ENCODE peak calls at places on chromosome 10, in six cellular contexts. H is K562, P is A549, Z is endothelial cell of umbilical vein, N is GM12878, V is HepG2. D is an unnamed sample.

GRCh38 chr10:64080071-64080470 is 558.9 kb downstream of the REEP3 start:
- DNase-seq in H (no peak), P (no peak), Z (no peak), N (no peak), V (no peak), D (no peak)

GRCh38 chr10:54914049-54914448 is 113.0 kb upstream of the PCDH15 start:
- DNase-seq in H (no peak), P (no peak), Z (peak; percentile 54), N (no peak), V (no peak), D (no peak)

GRCh38 chr10:73253226-73253557 is 748 bp upstream of the MRPS16 start:
- DNase-seq in H (peak; percentile 71), P (peak; percentile 45), Z (no peak), N (no peak), V (peak; percentile 30), D (peak; percentile 49)

GRCh38 chr10:100873081-100873824 is 39.5 kb upstream of the SLF2 start:
- DNase-seq in H (no peak), P (no peak), Z (no peak), N (no peak), V (no peak), D (no peak)

GRCh38 chr10:78515037-78515872 is 481.6 kb downstream of the RPS24 start:
- DNase-seq in H (no peak), P (no peak), Z (no peak), N (no peak), V (no peak), D (no peak)

GRCh38 chr10:118568327-118568848 is 27.1 kb downstream of the PRLHR start:
- DNase-seq in H (peak; percentile 47), P (peak; percentile 58), Z (peak; percentile 61), N (peak; percentile 17), V (peak; percentile 59), D (peak; percentile 63)

GRCh38 chr10:131946321-131946751 is 35.4 kb downstream of the BNIP3 start:
- DNase-seq in H (no peak), P (peak; percentile 39), Z (peak; percentile 89), N (no peak), V (no peak), D (no peak)

GRCh38 chr10:86178401-86179142 is 188.0 kb downstream of the GRID1 start:
- DNase-seq in H (peak; percentile 37), P (peak; percentile 58), Z (no peak), N (no peak), V (peak; percentile 24), D (peak; percentile 58)

GRCh38 chr10:1157615-1157933 is 101.4 kb downstream of the WDR37 start:
- DNase-seq in H (no peak), P (no peak), Z (no peak), N (no peak), V (no peak), D (no peak)

GRCh38 chr10:11088709-11089108 is 71.0 kb downstream of the CELF2 start:
- DNase-seq in H (no peak), P (no peak), Z (no peak), N (no peak), V (no peak), D (no peak)

GRCh38 chr10:69057951-69058297 is 30.0 kb upstream of the SRGN start:
- DNase-seq in H (no peak), P (no peak), Z (no peak), N (no peak), V (no peak), D (no peak)

GRCh38 chr10:86651631-86652331 is 2.6 kb upstream of the OPN4 start:
- DNase-seq in H (no peak), P (no peak), Z (no peak), N (no peak), V (no peak), D (no peak)

GRCh38 chr10:6912424-6912823 is 332.3 kb upstream of the PRKCQ start:
- DNase-seq in H (no peak), P (no peak), Z (peak; percentile 12), N (no peak), V (no peak), D (peak; percentile 44)

GRCh38 chr10:131453772-131454634 is 142.5 kb upstream of the TCERG1L start:
- DNase-seq in H (peak; percentile 65), P (no peak), Z (no peak), N (no peak), V (peak; percentile 12), D (peak; percentile 66)

GRCh38 chr10:78296794-78297193 is 263.1 kb downstream of the RPS24 start:
- DNase-seq in H (no peak), P (no peak), Z (no peak), N (no peak), V (no peak), D (no peak)

GRCh38 chr10:28266449-28267224 is 36.2 kb downstream of the MPP7 start:
- DNase-seq in H (no peak), P (no peak), Z (no peak), N (no peak), V (no peak), D (no peak)

GRCh38 chr10:53744746-53745145 is 972.2 kb upstream of the MBL2 start:
- DNase-seq in H (no peak), P (no peak), Z (no peak), N (no peak), V (no peak), D (no peak)

GRCh38 chr10:23439452-23439919 is 611 bp downstream of the OTUD1 start:
- DNase-seq in H (peak; percentile 38), P (peak; percentile 17), Z (no peak), N (no peak), V (no peak), D (peak; percentile 30)

GRCh38 chr10:60410970-60411369 is 21.3 kb upstream of the ANK3 start:
- DNase-seq in H (no peak), P (no peak), Z (no peak), N (no peak), V (no peak), D (no peak)

GRCh38 chr10:35387768-35388167 is 51.5 kb downstream of the CCNY start:
- DNase-seq in H (no peak), P (no peak), Z (peak; percentile 67), N (peak; percentile 50), V (no peak), D (no peak)

GRCh38 chr10:80407836-80408197 is 534 bp upstream of the PRXL2A start:
- DNase-seq in H (no peak), P (peak; percentile 74), Z (peak; percentile 79), N (no peak), V (peak; percentile 63), D (no peak)

GRCh38 chr10:80453715-80454525 is at the start of gene TSPAN14:
- DNase-seq in H (peak; percentile 97), P (peak; percentile 72), Z (peak; percentile 83), N (no peak), V (peak; percentile 53), D (peak; percentile 84)

DNA sequence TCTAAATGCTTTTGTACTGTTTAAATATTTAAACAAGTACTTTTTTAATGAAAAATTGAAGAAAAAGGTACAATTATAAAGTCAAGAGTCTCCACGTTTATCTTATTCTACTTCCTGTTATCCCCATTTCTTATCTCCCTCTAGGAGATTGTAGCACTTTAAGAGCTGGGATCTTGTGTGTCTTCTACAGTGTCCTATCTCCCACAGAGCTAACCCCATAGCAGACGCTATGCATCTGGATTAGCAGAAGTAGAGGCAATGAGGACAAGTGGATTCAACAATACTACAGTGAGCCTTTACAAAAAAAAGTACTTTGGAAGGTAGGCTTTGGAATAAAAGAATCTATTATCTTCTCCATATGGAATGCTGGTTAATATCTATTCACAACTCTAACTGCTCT is 42.8 kb downstream of the IDE start:
- DNase-seq in H (peak; percentile 24), P (no peak), Z (no peak), N (no peak), V (no peak), D (no peak)
- TF ChIP-seq MAX in H (no peak), P (no peak), Z (no peak), N (no peak), V (no peak), D (no peak)

DNA sequence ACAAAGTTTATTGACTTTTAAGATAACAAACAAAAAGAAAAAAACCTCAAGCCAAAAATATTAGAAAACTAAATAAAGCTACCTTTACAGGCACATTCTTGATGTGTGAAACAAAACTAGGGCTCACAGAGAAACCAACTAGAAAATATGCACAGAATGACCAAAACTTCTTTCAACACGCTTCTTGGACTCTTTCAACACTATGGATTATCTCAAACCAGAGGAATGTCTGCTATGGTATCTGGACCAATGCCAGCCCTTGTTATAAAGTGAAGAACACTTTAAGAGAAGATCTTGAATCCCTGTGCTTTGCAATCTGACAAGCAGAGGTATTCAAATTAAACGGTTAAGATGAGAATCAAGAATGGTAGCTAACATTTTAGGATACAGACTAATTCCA is 76.6 kb downstream of the DNAJC1 start:
- DNase-seq in H (peak; percentile 42), P (peak; percentile 29), Z (peak; percentile 71), N (no peak), V (peak; percentile 84), D (no peak)
- TF ChIP-seq MYC in H (no peak), P (no peak), Z (no peak), N (no peak), V (no peak), D (no peak)

GRCh38 chr10:15516284-15516956 is 145.3 kb upstream of the FAM171A1 start:
- DNase-seq in H (no peak), P (no peak), Z (no peak), N (no peak), V (no peak), D (no peak)

GRCh38 chr10:15515207-15515606 is 144.1 kb upstream of the FAM171A1 start:
- DNase-seq in H (no peak), P (no peak), Z (no peak), N (no peak), V (no peak), D (no peak)

GRCh38 chr10:15521507-15521906 is 150.4 kb upstream of the FAM171A1 start:
- DNase-seq in H (no peak), P (no peak), Z (no peak), N (no peak), V (no peak), D (no peak)

GRCh38 chr10:15518256-15518655 is 147.2 kb upstream of the FAM171A1 start:
- DNase-seq in H (no peak), P (no peak), Z (no peak), N (no peak), V (no peak), D (no peak)
- TF ChIP-seq MAX in H (no peak), P (no peak), Z (no peak), N (no peak), V (no peak), D (no peak)

DNA sequence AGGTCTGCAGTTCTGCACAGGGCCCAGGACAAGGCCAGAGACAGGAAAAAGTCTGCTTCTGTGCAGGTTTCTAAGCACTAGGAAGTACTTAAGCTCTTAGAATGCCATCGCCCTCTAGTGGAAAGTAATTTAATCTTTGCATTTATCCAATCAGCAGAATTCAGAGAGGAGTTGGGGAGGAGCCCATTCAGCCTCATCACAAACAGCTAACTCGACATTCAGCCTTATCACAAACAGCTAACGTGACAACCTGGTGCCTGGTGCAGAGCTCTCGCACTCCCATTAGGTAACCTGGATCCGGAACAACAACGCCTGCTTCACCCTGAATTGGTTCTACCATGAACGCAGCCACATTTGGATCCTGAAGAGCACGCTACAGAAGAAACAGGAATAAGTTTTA is 15.2 kb downstream of the OAT start:
- DNase-seq in H (peak; percentile 50), P (peak; percentile 67), Z (peak; percentile 85), N (peak; percentile 45), V (peak; percentile 78), D (peak; percentile 90)
- TF ChIP-seq MYC in H (no peak), P (no peak), Z (no peak), N (no peak), V (no peak), D (peak; percentile 23)

DNA sequence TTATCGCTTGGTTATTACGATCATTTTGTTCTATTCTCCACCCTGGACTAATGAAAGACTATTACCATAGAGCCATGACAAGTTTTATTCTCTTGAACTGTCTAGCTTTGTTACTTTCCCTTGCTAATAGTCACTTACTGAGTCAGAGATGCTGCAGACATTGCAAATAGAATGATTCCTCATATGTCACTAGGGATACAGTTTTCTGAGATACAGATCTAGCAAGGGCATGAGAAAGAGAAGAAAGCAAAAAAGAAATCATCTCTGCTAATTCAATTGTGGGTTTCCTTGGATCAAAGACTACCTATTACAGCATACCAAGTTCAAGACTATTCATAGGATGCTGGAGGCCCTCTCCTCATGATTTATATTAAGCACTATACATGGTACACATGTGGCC is 204.3 kb downstream of the MBL2 start:
- DNase-seq in H (no peak), P (no peak), Z (no peak), N (no peak), V (no peak), D (no peak)
- TF ChIP-seq MAX in H (no peak), P (no peak), Z (no peak), N (no peak), V (no peak), D (no peak)